ENCODE peak calls at places on chromosomes 2 and 18, in eight cellular contexts. K is psoas muscle, X is pancreas, Z is right atrium auricular region, Q is OCI-LY7, G is Karpas-422, Y is HCT116, U is right lobe of liver. N is an unnamed sample.

GRCh38 chr2:127429291-127429690 is 11.1 kb downstream of the PROC start:
- DNase-seq in G (no peak), Z (peak; percentile 18), X (no peak), U (no peak), Q (no peak), K (no peak), Y (no peak), N (no peak)

GRCh38 chr2:158893474-158893873 is 75.0 kb upstream of the TANC1 start:
- DNase-seq in Z (no peak), G (no peak), K (no peak), Y (no peak), U (no peak), X (no peak), Q (no peak), N (no peak)

GRCh38 chr2:239106314-239106908 is 258.5 kb downstream of the TWIST2 start:
- DNase-seq in G (peak; percentile 76), K (no peak), U (no peak), Q (peak; percentile 7), Y (peak; percentile 18), Z (no peak), X (no peak), N (peak; percentile 40)

GRCh38 chr2:152584301-152584700 is 133.0 kb downstream of the PRPF40A start:
- DNase-seq in K (no peak), X (no peak), G (no peak), Z (no peak), Y (no peak), Q (no peak), U (no peak), N (no peak)

GRCh38 chr2:10493636-10494281 is 45.6 kb upstream of the ODC1 start:
- DNase-seq in U (peak; percentile 53), G (no peak), K (no peak), Y (no peak), X (no peak), Q (peak; percentile 74), Z (peak; percentile 56), N (no peak)

GRCh38 chr2:174438146-174438886 is 42.8 kb downstream of the SCRN3 start:
- DNase-seq in U (peak; percentile 56), G (no peak), Q (no peak), Y (no peak), X (no peak), K (peak; percentile 34), Z (no peak), N (peak; percentile 73)

GRCh38 chr2:109287413-109287812 is 158.4 kb downstream of the SH3RF3 start:
- DNase-seq in X (no peak), K (no peak), G (peak; percentile 68), Y (no peak), Q (no peak), Z (no peak), U (no peak), N (no peak)

GRCh38 chr2:99481941-99482340 is 7.9 kb downstream of the REV1 start:
- DNase-seq in Q (peak; percentile 4), X (peak; percentile 33), K (no peak), Z (no peak), G (no peak), U (no peak), Y (no peak), N (no peak)

GRCh38 chr18:2431836-2432235 is 139.5 kb downstream of the METTL4 start:
- DNase-seq in G (no peak), U (no peak), K (no peak), Q (no peak), Z (no peak), Y (no peak), X (no peak), N (no peak)

GRCh38 chr2:2579814-2580213 is 248.7 kb upstream of the MYT1L start:
- DNase-seq in Y (no peak), X (no peak), G (no peak), Z (peak; percentile 28), K (no peak), U (no peak), Q (no peak), N (no peak)

GRCh38 chr2:182682210-182682609 is 33.8 kb upstream of the DNAJC10 start:
- DNase-seq in G (no peak), Y (no peak), Z (no peak), Q (no peak), U (no peak), X (no peak), K (no peak), N (no peak)

GRCh38 chr2:226903179-226903578 is 67.3 kb downstream of the RHBDD1 start:
- DNase-seq in Y (no peak), Z (no peak), U (no peak), Q (no peak), K (no peak), X (no peak), G (no peak), N (no peak)

GRCh38 chr18:78686976-78687685 is 292.5 kb upstream of the SALL3 start:
- DNase-seq in Y (no peak), U (no peak), Q (no peak), G (no peak), X (no peak), K (no peak), Z (no peak), N (no peak)

GRCh38 chr18:78688249-78688648 is 291.4 kb upstream of the SALL3 start:
- DNase-seq in Y (no peak), X (no peak), G (no peak), K (no peak), U (no peak), Z (no peak), Q (no peak), N (no peak)

GRCh38 chr18:78689606-78690005 is 290.0 kb upstream of the SALL3 start:
- DNase-seq in K (no peak), X (no peak), Q (no peak), Z (no peak), G (no peak), Y (no peak), U (no peak), N (no peak)

GRCh38 chr18:78687736-78688135 is 291.9 kb upstream of the SALL3 start:
- DNase-seq in Z (no peak), Q (no peak), U (no peak), K (no peak), Y (no peak), X (no peak), G (no peak), N (no peak)

DNA sequence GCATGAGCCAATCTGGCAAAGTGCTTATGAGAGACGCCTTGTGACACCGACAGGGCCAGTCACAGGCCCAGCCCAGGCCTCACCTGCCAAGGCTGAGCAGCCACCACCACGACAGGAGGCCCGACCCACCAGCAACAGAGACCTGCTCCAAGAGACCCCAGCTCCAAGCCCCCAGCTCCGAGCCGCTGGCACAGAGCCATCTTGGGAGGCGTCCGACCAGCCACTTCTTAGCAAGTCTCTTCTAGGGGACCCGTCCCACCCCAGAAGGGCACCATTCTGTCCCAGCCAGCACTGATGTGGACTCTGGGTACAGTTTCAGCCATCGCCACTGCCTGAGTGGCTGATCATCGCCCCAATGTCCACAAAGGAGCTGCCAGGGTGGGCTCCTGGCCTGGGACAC is 290.7 kb upstream of the SALL3 start:
- DNase-seq in U (no peak), Y (no peak), Q (no peak), G (no peak), K (no peak), X (no peak), Z (no peak), N (no peak)
- H3K4me1 ChIP-seq in U (no peaks in the 10 kb centered on the region), Y (no peaks in the 10 kb centered on the region), Q (no peaks in the 10 kb centered on the region), G (no peaks in the 10 kb centered on the region), K (no peaks in the 10 kb centered on the region), X (no peaks in the 10 kb centered on the region), Z (no peaks in the 10 kb centered on the region), N (no peaks in the 10 kb centered on the region)

GRCh38 chr2:120238728-120239487 is 13.7 kb upstream of the RALB start:
- DNase-seq in Z (no peak), G (no peak), K (peak; percentile 63), U (no peak), Y (peak; percentile 80), Q (no peak), X (no peak), N (no peak)
- H3K4me3 ChIP-seq in Z (no peak overlapping the region), G (no peak overlapping the region), K (no peak overlapping the region), U (no peak overlapping the region), Y (peak overlapping the region; percentile 59), Q (no peak overlapping the region), X (no peak overlapping the region), N (no peak overlapping the region)

GRCh38 chr2:62217980-62218379 is 22.1 kb downstream of the B3GNT2 start:
- DNase-seq in Z (no peak), K (no peak), G (no peak), X (no peak), Y (no peak), U (no peak), Q (no peak), N (no peak)

GRCh38 chr2:62219407-62220159 is 23.7 kb downstream of the B3GNT2 start:
- DNase-seq in Y (no peak), X (no peak), K (no peak), G (no peak), Z (no peak), U (no peak), Q (no peak), N (no peak)

GRCh38 chr2:62217421-62217820 is 21.5 kb downstream of the B3GNT2 start:
- DNase-seq in Q (no peak), K (no peak), Z (no peak), Y (no peak), U (no peak), X (no peak), G (no peak), N (no peak)

GRCh38 chr2:62222674-62223073 is 26.8 kb downstream of the B3GNT2 start:
- DNase-seq in U (no peak), Y (no peak), Z (no peak), K (no peak), Q (no peak), G (no peak), X (no peak), N (no peak)

DNA sequence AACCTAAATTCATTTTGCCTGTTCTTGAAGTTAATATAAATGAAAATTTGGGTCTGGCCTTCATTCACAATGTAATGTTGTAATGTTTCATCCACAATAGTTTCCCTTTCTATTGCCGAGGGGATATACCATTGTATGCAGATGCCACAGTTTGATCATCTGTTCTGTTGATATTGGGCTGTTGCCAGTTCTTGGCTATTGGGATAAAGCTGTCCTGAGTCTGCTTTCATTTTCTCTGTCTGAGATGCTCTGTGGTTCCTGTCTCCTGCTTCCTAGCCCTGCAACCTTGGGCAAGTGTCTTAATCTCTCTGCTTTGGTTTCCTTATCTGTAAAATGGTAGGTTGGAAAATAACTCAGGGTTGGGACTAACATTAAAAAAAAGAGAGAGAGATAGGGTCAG is 25.2 kb downstream of the B3GNT2 start:
- DNase-seq in Y (no peak), X (no peak), U (no peak), G (no peak), Z (no peak), K (no peak), Q (no peak), N (no peak)
- H3K4me1 ChIP-seq in Y (no peaks in the 10 kb centered on the region), X (peaks cover 23% of the 10 kb centered on the region), U (peaks cover 2% of the 10 kb centered on the region), G (no peaks in the 10 kb centered on the region), Z (no peaks in the 10 kb centered on the region), K (peaks cover 8% of the 10 kb centered on the region), Q (peaks cover 19% of the 10 kb centered on the region), N (peaks cover 89% of the 10 kb centered on the region)

DNA sequence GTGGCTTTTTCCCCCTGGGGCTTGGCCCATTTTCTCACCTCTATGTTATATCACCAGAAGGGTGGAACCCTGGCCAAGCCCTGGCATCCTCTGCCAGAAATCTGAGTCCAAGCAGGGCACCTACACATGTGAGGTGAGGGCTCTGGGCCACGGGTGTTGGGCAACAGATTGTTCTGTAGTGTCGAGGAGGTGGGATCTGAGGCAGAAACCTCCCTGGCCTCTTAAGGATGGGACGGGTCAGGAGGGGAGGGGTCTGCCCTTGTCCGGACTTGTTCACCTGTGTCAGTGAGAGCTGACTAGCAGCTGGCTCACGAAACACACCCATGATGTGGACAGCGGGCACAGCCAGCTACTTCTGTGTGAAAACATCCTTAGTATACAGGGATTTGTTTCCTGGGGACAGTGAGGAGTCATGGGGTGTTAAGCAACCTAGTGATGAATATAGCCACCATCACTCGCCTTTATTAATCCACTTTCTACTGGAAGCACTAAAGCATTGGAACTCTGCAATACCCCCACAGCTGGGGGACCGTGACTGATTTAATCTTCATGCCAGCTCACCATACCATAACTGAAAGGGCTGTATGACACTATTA is 35.6 kb downstream of the EPAS1 start:
- DNase-seq in G (no peak), X (no peak), Q (no peak), K (no peak), Z (no peak), U (peak; percentile 75), Y (no peak), N (no peak)
- H3K4me3 ChIP-seq in G (no peak overlapping the region), X (no peak overlapping the region), Q (no peak overlapping the region), K (no peak overlapping the region), Z (no peak overlapping the region), U (no peak overlapping the region), Y (no peak overlapping the region), N (no peak overlapping the region)